ENCODE peak calls at places on chromosomes 4 and X, in five cellular contexts. One of them, this sample, is unnamed.
A peak's percentile ranks its signal among the peaks of the same experiment; 100 is the strongest.

GRCh38 chr4:20279381-20279780 is 27.7 kb downstream of the SLIT2 start:
- DNase-seq in GM23248: no peak
- DNase-seq in HT1080: no peak
- DNase-seq in Caki2: no peak
- DNase-seq in amniotic epithelial cell: no peak
- DNase-seq in this sample: no peak

GRCh38 chrX:115582871-115583729 is 22.1 kb downstream of the PLS3 start:
- DNase-seq in GM23248: peak; percentile 65
- DNase-seq in HT1080: peak; percentile 21
- DNase-seq in Caki2: no peak
- DNase-seq in amniotic epithelial cell: no peak
- DNase-seq in this sample: peak; percentile 67

GRCh38 chr4:156663663-156664062 is 307.9 kb downstream of the PDGFC start:
- DNase-seq in HT1080: no peak
- DNase-seq in GM23248: no peak
- DNase-seq in Caki2: no peak
- DNase-seq in amniotic epithelial cell: no peak
- DNase-seq in this sample: no peak

GRCh38 chrX:42384956-42385355 is 393.0 kb downstream of the PPP1R2C start:
- DNase-seq in Caki2: no peak
- DNase-seq in HT1080: peak; percentile 68
- DNase-seq in amniotic epithelial cell: no peak
- DNase-seq in GM23248: no peak
- DNase-seq in this sample: no peak

GRCh38 chrX:78322863-78323262 is 4.5 kb downstream of the CYSLTR1 start:
- DNase-seq in GM23248: no peak
- DNase-seq in HT1080: no peak
- DNase-seq in amniotic epithelial cell: no peak
- DNase-seq in Caki2: no peak
- DNase-seq in this sample: no peak

GRCh38 chr4:86367577-86367976 is 7.7 kb upstream of the MAPK10 start:
- DNase-seq in HT1080: no peak
- DNase-seq in GM23248: peak; percentile 58
- DNase-seq in Caki2: no peak
- DNase-seq in amniotic epithelial cell: peak; percentile 6
- DNase-seq in this sample: peak; percentile 64

GRCh38 chr4:42627887-42628646 is 28.8 kb downstream of the ATP8A1 start:
- DNase-seq in GM23248: no peak
- DNase-seq in HT1080: no peak
- DNase-seq in Caki2: no peak
- DNase-seq in amniotic epithelial cell: no peak
- DNase-seq in this sample: no peak

GRCh38 chr4:152278505-152279301 is 257.2 kb downstream of the FBXW7 start:
- DNase-seq in amniotic epithelial cell: no peak
- DNase-seq in Caki2: peak; percentile 85
- DNase-seq in HT1080: no peak
- DNase-seq in GM23248: no peak
- DNase-seq in this sample: no peak

GRCh38 chr4:112296949-112297483 is at the start of gene ALPK1:
- DNase-seq in Caki2: peak; percentile 79
- DNase-seq in amniotic epithelial cell: peak; percentile 95
- DNase-seq in GM23248: peak; percentile 92
- DNase-seq in HT1080: peak; percentile 82
- DNase-seq in this sample: peak; percentile 89

GRCh38 chr4:183437452-183437851 is 7.0 kb upstream of the CDKN2AIP start:
- DNase-seq in amniotic epithelial cell: no peak
- DNase-seq in HT1080: no peak
- DNase-seq in GM23248: no peak
- DNase-seq in Caki2: no peak
- DNase-seq in this sample: no peak